ENCODE peak calls at places on chromosomes 1 and 21, in five cellular contexts. H is colonic mucosa, W is thoracic aorta, N is left ventricle myocardium inferior, A is left lung. Q is an unnamed sample. For H3K4me1, the result is how much of the 10 kb centered on the place peaks cover.

GRCh38 chr21:43926196-43926595 is 61.2 kb downstream of the AGPAT3 start:
- DNase-seq in W (no peak), N (peak), H (no peak), A (peak), Q (no peak)

GRCh38 chr21:41166947-41167346 is 1.0 kb upstream of the BACE2 start:
- DNase-seq in N (peak), A (no peak), H (peak), W (no peak), Q (no peak)

GRCh38 chr1:20426923-20427322 is 59.1 kb downstream of the CAMK2N1 start:
- DNase-seq in H (no peak), N (no peak), A (no peak), W (no peak), Q (no peak)

GRCh38 chr1:10415211-10415930 is 14.9 kb upstream of the CENPS start:
- DNase-seq in N (no peak), H (peak), A (no peak), W (no peak), Q (no peak)

GRCh38 chr1:117161887-117162286 is 40.3 kb upstream of the TRIM45 start:
- DNase-seq in A (no peak), W (no peak), N (no peak), H (no peak), Q (no peak)

GRCh38 chr1:23430803-23431202 is 6.3 kb upstream of the TCEA3 start:
- DNase-seq in A (no peak), W (no peak), H (no peak), N (no peak), Q (no peak)

GRCh38 chr1:17723684-17724083 is 31.4 kb upstream of the ACTL8 start:
- DNase-seq in H (no peak), W (no peak), A (no peak), N (no peak), Q (no peak)

GRCh38 chr1:50416150-50416527 is 7.1 kb downstream of the DMRTA2 start:
- DNase-seq in H (no peak), N (no peak), W (no peak), A (no peak), Q (no peak)

GRCh38 chr1:184633785-184634184 is 120.9 kb downstream of the EDEM3 start:
- DNase-seq in A (no peak), W (no peak), N (no peak), H (no peak), Q (no peak)

GRCh38 chr1:54500030-54500389 is 48.0 kb upstream of the ACOT11 start:
- DNase-seq in A (no peak), N (no peak), H (no peak), W (no peak), Q (no peak)

GRCh38 chr1:59487335-59488031 is 190.6 kb downstream of the FGGY start:
- DNase-seq in A (no peak), W (no peak), N (no peak), H (no peak), Q (no peak)

GRCh38 chr1:235746245-235746644 is 96.7 kb upstream of the GNG4 start:
- DNase-seq in A (no peak), H (no peak), N (no peak), W (no peak), Q (no peak)

GRCh38 chr1:35557118-35557610 is at the start of gene KIAA0319L:
- DNase-seq in W (peak), A (peak), N (peak), H (peak), Q (peak)

GRCh38 chr1:72379072-72379471 is 96.7 kb upstream of the NEGR1 start:
- DNase-seq in N (no peak), A (no peak), H (no peak), W (no peak), Q (no peak)

GRCh38 chr1:199075792-199076191 is 437.0 kb downstream of the PTPRC start:
- DNase-seq in W (no peak), A (no peak), N (no peak), H (no peak), Q (no peak)

GRCh38 chr1:110605446-110605845 is 712 bp downstream of the KCNA2 start:
- DNase-seq in H (no peak), W (no peak), N (no peak), A (no peak), Q (peak)

GRCh38 chr1:228513244-228513900 is 26.2 kb downstream of the RNF187 start:
- DNase-seq in N (no peak), W (no peak), H (no peak), A (no peak), Q (no peak)

GRCh38 chr1:26811057-26811456 is 15.4 kb upstream of the ZDHHC18 start:
- DNase-seq in H (no peak), N (no peak), A (no peak), W (no peak), Q (no peak)

GRCh38 chr1:158037876-158038359 is 44.5 kb downstream of the KIRREL1 start:
- DNase-seq in W (no peak), A (no peak), N (peak), H (no peak), Q (peak)

GRCh38 chr1:66436378-66437135 is 97.4 kb upstream of the SGIP1 start:
- DNase-seq in N (no peak), W (no peak), A (no peak), H (no peak), Q (no peak)

GRCh38 chr1:55696181-55696580 is 481.0 kb upstream of the USP24 start:
- DNase-seq in H (no peak), A (no peak), W (peak), N (no peak), Q (no peak)

GRCh38 chr1:161749509-161750407 is at the start of gene DUSP12:
- DNase-seq in H (peak), A (peak), N (peak), W (peak), Q (peak)

GRCh38 chr1:118958937-118959631 is 29.1 kb downstream of the TBX15 start:
- DNase-seq in A (no peak), N (no peak), H (no peak), W (no peak), Q (no peak)

GRCh38 chr1:24795236-24795635 is 50.0 kb downstream of the CLIC4 start:
- DNase-seq in N (no peak), H (no peak), A (no peak), W (no peak), Q (no peak)

GRCh38 chr1:232943679-232944252 is 6.6 kb upstream of the NTPCR start:
- DNase-seq in N (no peak), H (no peak), A (no peak), W (no peak), Q (no peak)

GRCh38 chr1:14778882-14779594 is 180.6 kb downstream of the KAZN start:
- DNase-seq in W (no peak), N (no peak), H (peak), A (no peak), Q (no peak)

GRCh38 chr1:27153549-27153886 is 1.4 kb downstream of the SLC9A1 start:
- DNase-seq in A (no peak), N (no peak), W (no peak), H (peak), Q (no peak)

GRCh38 chr1:25049190-25049589 is 119.1 kb upstream of the RUNX3 start:
- DNase-seq in A (no peak), W (no peak), N (no peak), H (no peak), Q (no peak)

GRCh38 chr21:37028579-37028978 is 22.1 kb downstream of the RIPPLY3 start:
- DNase-seq in A (no peak), W (no peak), H (no peak), N (no peak), Q (no peak)

GRCh38 chr1:170267317-170267716 is 121.6 kb downstream of the NTMT2 start:
- DNase-seq in N (no peak), A (no peak), H (no peak), W (no peak), Q (no peak)

GRCh38 chr1:228085287-228085926 is 2.9 kb downstream of the ARF1 start:
- DNase-seq in W (no peak), H (peak), A (no peak), N (peak), Q (no peak)

GRCh38 chr21:39025198-39025597 is 158.1 kb downstream of the PSMG1 start:
- DNase-seq in A (no peak), H (no peak), W (no peak), N (no peak), Q (no peak)

DNA sequence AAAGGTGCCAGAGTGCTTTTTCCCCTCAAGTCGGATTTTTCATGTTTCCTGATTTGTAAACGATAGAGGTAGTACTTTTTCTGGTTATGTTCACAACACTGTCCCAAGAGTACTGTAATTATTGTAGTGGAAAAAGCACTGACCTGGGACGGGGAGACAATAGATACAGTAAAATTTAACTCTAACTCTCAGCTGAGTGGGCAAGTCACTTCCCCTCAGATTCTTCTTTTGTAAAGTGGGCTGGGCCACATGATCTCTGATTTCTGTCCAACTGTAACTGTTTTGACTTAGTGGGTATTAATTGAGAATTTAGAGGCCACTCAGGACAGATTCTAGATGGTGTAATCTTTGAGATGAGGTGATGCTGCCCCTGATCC is 19.1 kb downstream of the MARCKSL1 start:
- DNase-seq in N (no peak), A (no peak), H (no peak), W (no peak), Q (no peak)
- TF ChIP-seq CTCF in N (no peak), A (no peak), H (no peak), W (no peak), Q (no peak)

DNA sequence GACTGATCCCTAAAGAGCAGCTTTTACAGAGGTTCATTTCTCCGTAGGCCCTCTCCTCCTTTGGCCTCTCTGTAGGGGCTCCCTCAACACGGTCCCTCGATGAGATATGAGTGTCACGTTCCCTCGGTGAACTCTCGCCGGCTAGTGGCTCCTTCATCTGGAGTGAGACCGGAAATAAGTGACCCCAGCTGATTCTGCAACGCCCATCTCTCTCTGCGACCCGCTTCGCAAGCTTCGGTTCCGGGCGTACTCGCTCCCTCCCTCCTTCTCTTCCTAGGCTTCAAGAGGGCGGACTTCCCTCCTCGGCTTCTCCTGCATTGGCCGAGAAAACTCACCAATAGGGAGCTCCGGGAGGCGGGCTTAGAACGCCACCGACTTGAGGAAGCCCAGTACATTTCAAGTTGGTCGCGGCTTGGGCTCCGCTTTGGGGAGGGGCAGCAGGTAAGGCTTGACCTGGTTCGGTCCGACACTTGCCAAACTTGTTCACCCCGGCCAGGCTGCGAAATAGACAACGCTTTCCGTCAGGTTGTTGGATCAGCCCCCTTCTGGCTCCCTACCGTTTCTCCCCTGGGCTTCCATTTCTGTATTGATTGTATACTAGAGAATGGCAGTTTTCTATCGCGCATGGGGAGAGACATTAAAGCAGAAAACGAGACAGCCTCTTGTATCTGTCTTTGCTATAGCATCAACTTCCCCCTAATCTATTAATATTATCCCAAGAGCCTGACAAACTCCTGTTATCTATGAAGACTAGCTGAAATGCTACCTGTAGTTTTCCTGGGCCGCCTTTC is at the start of the genes ANKRD34A and POLR3GL:
- DNase-seq in A (peak), H (peak), N (peak), W (peak), Q (peak)
- H3K4me1 ChIP-seq in A (half or more), H (under half), N (half or more), W (under half), Q (under half)

DNA sequence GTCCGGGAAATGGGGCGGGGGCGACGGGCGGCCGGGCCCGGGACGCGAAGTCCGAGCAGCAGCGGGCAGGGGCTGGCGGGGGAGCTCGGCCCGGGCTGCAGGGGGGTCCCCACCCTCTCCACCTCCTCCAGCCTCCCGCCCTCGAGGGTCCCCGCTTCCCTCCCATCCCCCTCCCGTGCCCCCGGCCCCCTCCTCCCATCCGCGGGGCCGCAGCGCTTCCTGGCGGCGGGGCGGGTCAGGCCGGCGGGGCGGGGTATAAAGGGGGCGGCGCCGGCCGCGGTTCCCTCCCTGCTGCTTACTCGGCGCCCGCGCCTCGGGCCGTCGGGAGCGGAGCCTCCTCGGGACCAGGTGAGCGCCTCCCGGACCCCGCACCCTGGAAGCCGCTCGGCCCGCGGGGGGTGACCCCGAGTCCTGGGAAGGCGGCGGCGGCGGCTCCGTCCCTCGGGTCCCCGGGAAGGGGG is at the start of gene COL6A2:
- DNase-seq in N (peak), H (peak), A (peak), W (peak), Q (peak)
- TF ChIP-seq CTCF in N (peak), H (peak), A (no peak), W (peak), Q (peak)

GRCh38 chr1:205963352-205963751 is 20.1 kb upstream of the SLC26A9 start:
- DNase-seq in A (no peak), N (no peak), W (no peak), H (no peak), Q (no peak)
- H3K4me1 ChIP-seq in A (under half), N (under half), W (under half), H (under half), Q (under half)

GRCh38 chr21:18253252-18253651 is 8.6 kb downstream of the CHODL start:
- DNase-seq in W (no peak), H (no peak), A (no peak), N (no peak), Q (no peak)

GRCh38 chr21:18251065-18251464 is 6.4 kb downstream of the CHODL start:
- DNase-seq in N (no peak), H (no peak), W (no peak), A (no peak), Q (no peak)

GRCh38 chr21:18248171-18248570 is 3.5 kb downstream of the CHODL start:
- DNase-seq in N (no peak), A (no peak), H (no peak), W (no peak), Q (no peak)

GRCh38 chr21:18252686-18253085 is 8.1 kb downstream of the CHODL start:
- DNase-seq in A (peak), N (no peak), W (no peak), H (no peak), Q (no peak)

DNA sequence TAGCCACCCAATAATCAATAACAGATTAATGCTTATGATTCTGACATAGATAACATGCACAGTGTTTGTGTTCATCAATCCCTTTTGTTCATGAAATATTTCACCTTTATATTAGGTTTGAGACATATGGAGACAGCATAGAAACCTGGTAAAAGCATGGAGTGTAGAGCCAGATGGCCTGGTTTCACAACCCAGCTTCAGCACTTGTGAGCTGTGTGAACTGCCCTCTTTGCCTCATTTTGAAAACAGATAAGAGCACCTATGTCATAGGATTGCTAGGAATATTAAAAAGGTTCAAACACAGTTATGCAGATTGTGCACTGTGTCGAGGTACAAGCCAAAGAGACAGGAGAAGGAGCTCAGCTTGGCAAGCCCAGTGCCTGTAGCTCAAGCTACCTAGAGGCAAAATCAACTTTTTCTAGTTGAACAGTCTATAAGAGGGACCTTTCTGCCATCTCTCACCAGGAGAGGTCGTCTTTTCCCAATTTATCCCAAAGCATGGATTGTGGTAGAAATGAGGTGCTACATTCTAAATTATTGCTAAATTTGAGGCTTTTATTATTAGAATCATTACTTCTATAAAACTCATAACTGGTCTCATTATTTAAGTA is 5.0 kb downstream of the CHODL start:
- DNase-seq in W (no peak), A (no peak), N (no peak), H (no peak), Q (no peak)
- TF ChIP-seq CTCF in W (no peak), A (no peak), N (no peak), H (no peak), Q (no peak)

DNA sequence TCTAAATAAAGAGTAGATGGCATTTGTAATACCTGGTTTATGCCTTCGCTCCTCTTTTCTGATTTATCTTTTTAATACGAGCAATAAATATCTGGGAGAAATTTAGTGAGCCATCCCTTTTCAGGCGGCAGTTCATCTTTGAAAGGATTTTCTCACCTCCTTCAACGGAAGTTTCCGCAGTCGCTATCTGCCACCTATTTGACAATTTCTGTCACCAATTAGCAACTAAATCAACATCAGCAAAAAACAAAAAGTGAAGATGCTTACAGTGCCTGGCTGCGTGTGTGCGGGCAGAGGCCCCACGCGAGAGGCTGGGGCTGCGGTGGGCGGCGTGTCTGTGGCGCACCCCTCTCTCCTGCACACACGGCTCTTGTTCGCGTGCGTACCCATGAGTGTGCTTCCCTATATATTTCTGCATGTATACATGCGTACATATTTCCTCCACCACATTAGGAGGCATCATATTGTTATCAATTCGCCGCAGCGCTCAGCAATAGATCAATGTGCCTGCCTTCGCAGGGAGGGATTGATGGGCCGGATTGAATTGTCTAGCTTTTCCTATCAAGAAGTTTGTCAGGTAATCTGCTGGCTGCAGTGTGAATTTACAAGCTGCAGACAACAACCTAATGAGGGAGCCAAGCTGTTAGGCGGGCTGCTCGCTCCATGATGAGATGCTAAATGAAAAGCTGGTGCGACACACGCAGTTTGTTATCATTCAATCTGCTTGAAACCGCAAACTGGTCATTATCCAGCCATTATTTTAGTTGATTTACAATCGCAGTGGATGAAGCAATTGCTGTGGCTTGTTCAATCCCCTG is 117.5 kb upstream of the BARHL2 start:
- DNase-seq in A (no peak), N (no peak), H (no peak), W (no peak), Q (no peak)
- H3K4me1 ChIP-seq in A (under half), N (under half), H (under half), W (under half), Q (under half)

DNA sequence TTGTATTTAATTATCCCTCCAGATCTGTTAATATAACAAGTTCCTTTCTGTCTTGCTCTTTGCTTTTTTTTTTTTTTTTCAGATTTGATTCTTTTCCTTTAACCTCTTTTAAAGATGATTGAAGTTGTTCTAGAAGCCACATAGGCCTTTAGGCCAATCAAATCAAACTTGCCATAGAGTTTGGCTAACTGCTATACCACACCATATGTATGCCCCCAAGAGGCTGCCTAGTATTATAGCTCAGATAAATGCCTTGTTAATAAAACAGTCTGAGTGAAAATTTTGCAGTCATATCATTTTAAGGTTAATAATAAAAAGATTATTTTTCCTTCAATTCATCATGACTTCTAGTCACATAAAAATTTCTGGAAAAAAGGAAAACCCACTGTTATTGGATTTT is 696.0 kb upstream of the CHRM3 start:
- DNase-seq in N (no peak), H (no peak), A (no peak), W (no peak), Q (no peak)
- TF ChIP-seq CTCF in N (no peak), H (no peak), A (no peak), W (no peak), Q (no peak)

GRCh38 chr21:42658320-42659105 is 5.1 kb downstream of the PDE9A start:
- DNase-seq in N (no peak), W (no peak), H (no peak), A (peak), Q (no peak)
- H3K4me1 ChIP-seq in N (under half), W (under half), H (under half), A (under half), Q (under half)

DNA sequence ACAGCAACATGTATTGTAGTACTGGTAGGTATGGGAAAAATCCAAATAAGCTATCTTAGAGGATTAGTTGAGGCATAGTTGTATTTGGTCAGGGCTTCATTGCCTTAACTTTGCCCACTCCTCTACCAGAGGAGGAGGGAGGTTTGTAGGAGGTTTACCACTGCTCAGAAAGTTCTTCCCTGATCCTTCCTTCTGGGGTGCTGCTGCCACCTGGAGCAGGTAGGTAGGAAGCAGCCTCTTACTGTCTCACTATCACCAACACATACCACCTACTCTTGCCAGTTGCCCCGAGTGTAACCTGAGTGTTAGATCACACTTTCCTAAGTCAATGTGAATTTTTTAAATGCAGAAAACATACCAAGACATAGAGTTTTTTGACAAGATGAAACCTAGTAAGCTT is 24.1 kb upstream of the ZSWIM5 start:
- DNase-seq in A (no peak), N (no peak), H (peak), W (no peak), Q (no peak)
- TF ChIP-seq CTCF in A (no peak), N (no peak), H (peak), W (no peak), Q (no peak)